ENCODE peak calls at places on chromosomes 7 and 10, in seven cellular contexts. One of them, this sample, is unnamed.

GRCh38 chr10:76282122-76283030 is 851.0 kb downstream of the LRMDA start:
- DNase-seq in activated CD4-positive, alpha-beta T cell treated with anti-CD3 and anti-CD28 coated beads, Interleukin-2, amount 10 ng/mL, durations not matched to agents 7 days and 5 days: no peak
- DNase-seq in HFF-Myc: no peak
- DNase-seq in GM20000: no peak
- DNase-seq in smooth muscle cell of the brain vasculature: no peak
- DNase-seq in GM13977: no peak
- DNase-seq in iris pigment epithelial cell: no peak
- DNase-seq in this sample: no peak

GRCh38 chr7:29193316-29194205 is 1.0 kb upstream of the CHN2 start:
- DNase-seq in activated CD4-positive, alpha-beta T cell treated with anti-CD3 and anti-CD28 coated beads, Interleukin-2, amount 10 ng/mL, durations not matched to agents 7 days and 5 days: no peak
- DNase-seq in HFF-Myc: no peak
- DNase-seq in GM20000: no peak
- DNase-seq in smooth muscle cell of the brain vasculature: no peak
- DNase-seq in GM13977: no peak
- DNase-seq in iris pigment epithelial cell: no peak
- DNase-seq in this sample: no peak

GRCh38 chr7:151228024-151228866 is 1.2 kb upstream of the ABCF2 start:
- DNase-seq in activated CD4-positive, alpha-beta T cell treated with anti-CD3 and anti-CD28 coated beads, Interleukin-2, amount 10 ng/mL, durations not matched to agents 7 days and 5 days: no peak
- DNase-seq in HFF-Myc: no peak
- DNase-seq in GM20000: no peak
- DNase-seq in smooth muscle cell of the brain vasculature: no peak
- DNase-seq in GM13977: no peak
- DNase-seq in iris pigment epithelial cell: no peak
- DNase-seq in this sample: no peak

GRCh38 chr10:79441433-79441832 is 4.0 kb downstream of the ZCCHC24 start:
- DNase-seq in activated CD4-positive, alpha-beta T cell treated with anti-CD3 and anti-CD28 coated beads, Interleukin-2, amount 10 ng/mL, durations not matched to agents 7 days and 5 days: no peak
- DNase-seq in HFF-Myc: no peak
- DNase-seq in GM20000: no peak
- DNase-seq in smooth muscle cell of the brain vasculature: no peak
- DNase-seq in GM13977: no peak
- DNase-seq in iris pigment epithelial cell: no peak
- DNase-seq in this sample: no peak

GRCh38 chr10:109665321-109665720 is 258.0 kb downstream of the XPNPEP1 start:
- DNase-seq in activated CD4-positive, alpha-beta T cell treated with anti-CD3 and anti-CD28 coated beads, Interleukin-2, amount 10 ng/mL, durations not matched to agents 7 days and 5 days: no peak
- DNase-seq in HFF-Myc: no peak
- DNase-seq in GM20000: no peak
- DNase-seq in smooth muscle cell of the brain vasculature: no peak
- DNase-seq in GM13977: no peak
- DNase-seq in iris pigment epithelial cell: no peak
- DNase-seq in this sample: no peak

GRCh38 chr10:48722153-48722861 is 37.6 kb downstream of the WDFY4 start:
- DNase-seq in activated CD4-positive, alpha-beta T cell treated with anti-CD3 and anti-CD28 coated beads, Interleukin-2, amount 10 ng/mL, durations not matched to agents 7 days and 5 days: no peak
- DNase-seq in HFF-Myc: no peak
- DNase-seq in GM20000: no peak
- DNase-seq in smooth muscle cell of the brain vasculature: no peak
- DNase-seq in GM13977: no peak
- DNase-seq in iris pigment epithelial cell: no peak
- DNase-seq in this sample: no peak

GRCh38 chr10:129047001-129047400 is 420.0 kb upstream of the MGMT start:
- DNase-seq in activated CD4-positive, alpha-beta T cell treated with anti-CD3 and anti-CD28 coated beads, Interleukin-2, amount 10 ng/mL, durations not matched to agents 7 days and 5 days: no peak
- DNase-seq in HFF-Myc: no peak
- DNase-seq in GM20000: no peak
- DNase-seq in smooth muscle cell of the brain vasculature: no peak
- DNase-seq in GM13977: no peak
- DNase-seq in iris pigment epithelial cell: no peak
- DNase-seq in this sample: no peak

GRCh38 chr7:27185013-27185707 is at the start of gene HOXA11:
- DNase-seq in activated CD4-positive, alpha-beta T cell treated with anti-CD3 and anti-CD28 coated beads, Interleukin-2, amount 10 ng/mL, durations not matched to agents 7 days and 5 days: no peak
- DNase-seq in HFF-Myc: peak; percentile 98
- DNase-seq in GM20000: no peak
- DNase-seq in smooth muscle cell of the brain vasculature: no peak
- DNase-seq in GM13977: no peak
- DNase-seq in iris pigment epithelial cell: no peak
- DNase-seq in this sample: no peak

GRCh38 chr7:5643280-5643679 is 138.2 kb downstream of the RNF216 start:
- DNase-seq in activated CD4-positive, alpha-beta T cell treated with anti-CD3 and anti-CD28 coated beads, Interleukin-2, amount 10 ng/mL, durations not matched to agents 7 days and 5 days: peak; percentile 51
- DNase-seq in HFF-Myc: no peak
- DNase-seq in GM20000: no peak
- DNase-seq in smooth muscle cell of the brain vasculature: no peak
- DNase-seq in GM13977: no peak
- DNase-seq in iris pigment epithelial cell: peak; percentile 43
- DNase-seq in this sample: peak; percentile 26

GRCh38 chr10:79292789-79293746 is 54.2 kb upstream of the PPIF start:
- DNase-seq in activated CD4-positive, alpha-beta T cell treated with anti-CD3 and anti-CD28 coated beads, Interleukin-2, amount 10 ng/mL, durations not matched to agents 7 days and 5 days: peak; percentile 31
- DNase-seq in HFF-Myc: no peak
- DNase-seq in GM20000: peak; percentile 72
- DNase-seq in smooth muscle cell of the brain vasculature: no peak
- DNase-seq in GM13977: peak; percentile 65
- DNase-seq in iris pigment epithelial cell: no peak
- DNase-seq in this sample: no peak

GRCh38 chr7:67791918-67792317 is 795.3 kb downstream of the TYW1 start:
- DNase-seq in activated CD4-positive, alpha-beta T cell treated with anti-CD3 and anti-CD28 coated beads, Interleukin-2, amount 10 ng/mL, durations not matched to agents 7 days and 5 days: no peak
- DNase-seq in HFF-Myc: no peak
- DNase-seq in GM20000: no peak
- DNase-seq in smooth muscle cell of the brain vasculature: no peak
- DNase-seq in GM13977: no peak
- DNase-seq in iris pigment epithelial cell: no peak
- DNase-seq in this sample: no peak

GRCh38 chr10:43827853-43828252 is 179.2 kb upstream of the ZNF32 start:
- DNase-seq in activated CD4-positive, alpha-beta T cell treated with anti-CD3 and anti-CD28 coated beads, Interleukin-2, amount 10 ng/mL, durations not matched to agents 7 days and 5 days: no peak
- DNase-seq in HFF-Myc: no peak
- DNase-seq in GM20000: no peak
- DNase-seq in smooth muscle cell of the brain vasculature: no peak
- DNase-seq in GM13977: no peak
- DNase-seq in iris pigment epithelial cell: no peak
- DNase-seq in this sample: no peak

GRCh38 chr10:13820591-13821377 is 234.0 kb downstream of the PRPF18 start:
- DNase-seq in activated CD4-positive, alpha-beta T cell treated with anti-CD3 and anti-CD28 coated beads, Interleukin-2, amount 10 ng/mL, durations not matched to agents 7 days and 5 days: no peak
- DNase-seq in HFF-Myc: no peak
- DNase-seq in GM20000: no peak
- DNase-seq in smooth muscle cell of the brain vasculature: no peak
- DNase-seq in GM13977: no peak
- DNase-seq in iris pigment epithelial cell: no peak
- DNase-seq in this sample: no peak

GRCh38 chr7:26551740-26552139 is 260.1 kb downstream of the SNX10 start:
- DNase-seq in activated CD4-positive, alpha-beta T cell treated with anti-CD3 and anti-CD28 coated beads, Interleukin-2, amount 10 ng/mL, durations not matched to agents 7 days and 5 days: no peak
- DNase-seq in HFF-Myc: no peak
- DNase-seq in GM20000: no peak
- DNase-seq in smooth muscle cell of the brain vasculature: no peak
- DNase-seq in GM13977: no peak
- DNase-seq in iris pigment epithelial cell: no peak
- DNase-seq in this sample: no peak

GRCh38 chr7:85074-85945 is 107.1 kb upstream of the FAM20C start:
- DNase-seq in activated CD4-positive, alpha-beta T cell treated with anti-CD3 and anti-CD28 coated beads, Interleukin-2, amount 10 ng/mL, durations not matched to agents 7 days and 5 days: no peak
- DNase-seq in HFF-Myc: no peak
- DNase-seq in GM20000: no peak
- DNase-seq in smooth muscle cell of the brain vasculature: no peak
- DNase-seq in GM13977: no peak
- DNase-seq in iris pigment epithelial cell: peak; percentile 65
- DNase-seq in this sample: no peak

GRCh38 chr7:38535013-38535412 is 96.2 kb downstream of the AMPH start:
- DNase-seq in activated CD4-positive, alpha-beta T cell treated with anti-CD3 and anti-CD28 coated beads, Interleukin-2, amount 10 ng/mL, durations not matched to agents 7 days and 5 days: no peak
- DNase-seq in HFF-Myc: no peak
- DNase-seq in GM20000: no peak
- DNase-seq in smooth muscle cell of the brain vasculature: no peak
- DNase-seq in GM13977: no peak
- DNase-seq in iris pigment epithelial cell: no peak
- DNase-seq in this sample: no peak

GRCh38 chr10:117461766-117462423 is 80.7 kb upstream of the EMX2 start:
- DNase-seq in activated CD4-positive, alpha-beta T cell treated with anti-CD3 and anti-CD28 coated beads, Interleukin-2, amount 10 ng/mL, durations not matched to agents 7 days and 5 days: no peak
- DNase-seq in HFF-Myc: peak; percentile 89
- DNase-seq in GM20000: no peak
- DNase-seq in smooth muscle cell of the brain vasculature: no peak
- DNase-seq in GM13977: no peak
- DNase-seq in iris pigment epithelial cell: peak; percentile 88
- DNase-seq in this sample: no peak

GRCh38 chr10:125192620-125193019 is 32.3 kb upstream of the CTBP2 start:
- DNase-seq in activated CD4-positive, alpha-beta T cell treated with anti-CD3 and anti-CD28 coated beads, Interleukin-2, amount 10 ng/mL, durations not matched to agents 7 days and 5 days: no peak
- DNase-seq in HFF-Myc: no peak
- DNase-seq in GM20000: no peak
- DNase-seq in smooth muscle cell of the brain vasculature: no peak
- DNase-seq in GM13977: no peak
- DNase-seq in iris pigment epithelial cell: no peak
- DNase-seq in this sample: no peak

GRCh38 chr7:91082854-91083495 is 181.3 kb upstream of the FZD1 start:
- DNase-seq in activated CD4-positive, alpha-beta T cell treated with anti-CD3 and anti-CD28 coated beads, Interleukin-2, amount 10 ng/mL, durations not matched to agents 7 days and 5 days: no peak
- DNase-seq in HFF-Myc: no peak
- DNase-seq in GM20000: peak; percentile 32
- DNase-seq in smooth muscle cell of the brain vasculature: no peak
- DNase-seq in GM13977: peak; percentile 19
- DNase-seq in iris pigment epithelial cell: peak; percentile 52
- DNase-seq in this sample: no peak

This sample was measured in CD4-positive, alpha-beta memory T cell.